ENCODE peak calls at places on chromosome 19, in nine cellular contexts. G is astrocyte, W is thoracic aorta, R is A549, J is body of pancreas, I is heart left ventricle, X is fibroblast of lung, E is upper lobe of left lung, P is uterus. L is an unnamed sample.

GRCh38 chr19:6616011-6616410 is 25.1 kb upstream of the CD70 start:
- DNase-seq in G (peak), W (no peak), R (no peak), J (no peak), I (no peak), X (no peak), E (no peak), P (no peak), L (no peak)

GRCh38 chr19:41607668-41608067 is 19.2 kb downstream of the CEACAM4 start:
- DNase-seq in G (no peak), W (no peak), R (no peak), J (no peak), I (no peak), X (no peak), E (no peak), P (no peak), L (no peak)

GRCh38 chr19:1251233-1251502 is 2.8 kb downstream of the MIDN start:
- DNase-seq in G (no peak), W (no peak), R (no peak), J (peak), I (peak), X (peak), E (no peak), P (peak), L (no peak)

GRCh38 chr19:55777528-55777927 is 8.6 kb downstream of the RFPL4AL1 start:
- DNase-seq in G (no peak), W (no peak), R (no peak), J (no peak), I (no peak), X (no peak), E (no peak), P (no peak), L (no peak)

GRCh38 chr19:4487572-4487971 is 15.5 kb downstream of the HDGFL2 start:
- DNase-seq in G (no peak), W (no peak), R (no peak), J (no peak), I (no peak), X (no peak), E (no peak), P (no peak), L (no peak)

GRCh38 chr19:4064551-4065260 is 2.0 kb downstream of the ZBTB7A start:
- DNase-seq in G (no peak), W (no peak), R (no peak), J (peak), I (peak), X (peak), E (peak), P (peak), L (peak)

GRCh38 chr19:29507081-29507860 is 18.5 kb upstream of the VSTM2B start:
- DNase-seq in G (no peak), W (no peak), R (no peak), J (no peak), I (no peak), X (no peak), E (no peak), P (no peak), L (no peak)

GRCh38 chr19:16073988-16074387 is 2.3 kb upstream of the TPM4 start:
- DNase-seq in G (no peak), W (no peak), R (no peak), J (no peak), I (no peak), X (no peak), E (no peak), P (no peak), L (no peak)

GRCh38 chr19:3503036-3503572 is 2.6 kb upstream of the DOHH start:
- DNase-seq in G (peak), W (no peak), R (no peak), J (no peak), I (no peak), X (no peak), E (no peak), P (no peak), L (no peak)

GRCh38 chr19:42330521-42330835 is 5.0 kb downstream of the MEGF8 start:
- DNase-seq in G (no peak), W (no peak), R (no peak), J (no peak), I (no peak), X (no peak), E (no peak), P (no peak), L (no peak)

GRCh38 chr19:4414800-4415251 is 12.4 kb downstream of the CHAF1A start:
- DNase-seq in G (no peak), W (no peak), R (no peak), J (no peak), I (no peak), X (peak), E (no peak), P (no peak), L (no peak)

GRCh38 chr19:5218255-5218855 is 122.3 kb downstream of the PTPRS start:
- DNase-seq in G (no peak), W (no peak), R (no peak), J (no peak), I (no peak), X (no peak), E (no peak), P (no peak), L (no peak)

GRCh38 chr19:56751078-56751489 is 79.5 kb upstream of the ZNF835 start:
- DNase-seq in G (no peak), W (no peak), R (no peak), J (peak), I (no peak), X (no peak), E (no peak), P (no peak), L (no peak)

GRCh38 chr19:1134431-1134830 is 30.6 kb downstream of the GPX4 start:
- DNase-seq in G (no peak), W (no peak), R (no peak), J (no peak), I (no peak), X (no peak), E (no peak), P (no peak), L (no peak)

GRCh38 chr19:10230155-10230903 is 802 bp downstream of the S1PR2 start:
- DNase-seq in G (no peak), W (no peak), R (no peak), J (peak), I (peak), X (peak), E (peak), P (peak), L (no peak)

DNA sequence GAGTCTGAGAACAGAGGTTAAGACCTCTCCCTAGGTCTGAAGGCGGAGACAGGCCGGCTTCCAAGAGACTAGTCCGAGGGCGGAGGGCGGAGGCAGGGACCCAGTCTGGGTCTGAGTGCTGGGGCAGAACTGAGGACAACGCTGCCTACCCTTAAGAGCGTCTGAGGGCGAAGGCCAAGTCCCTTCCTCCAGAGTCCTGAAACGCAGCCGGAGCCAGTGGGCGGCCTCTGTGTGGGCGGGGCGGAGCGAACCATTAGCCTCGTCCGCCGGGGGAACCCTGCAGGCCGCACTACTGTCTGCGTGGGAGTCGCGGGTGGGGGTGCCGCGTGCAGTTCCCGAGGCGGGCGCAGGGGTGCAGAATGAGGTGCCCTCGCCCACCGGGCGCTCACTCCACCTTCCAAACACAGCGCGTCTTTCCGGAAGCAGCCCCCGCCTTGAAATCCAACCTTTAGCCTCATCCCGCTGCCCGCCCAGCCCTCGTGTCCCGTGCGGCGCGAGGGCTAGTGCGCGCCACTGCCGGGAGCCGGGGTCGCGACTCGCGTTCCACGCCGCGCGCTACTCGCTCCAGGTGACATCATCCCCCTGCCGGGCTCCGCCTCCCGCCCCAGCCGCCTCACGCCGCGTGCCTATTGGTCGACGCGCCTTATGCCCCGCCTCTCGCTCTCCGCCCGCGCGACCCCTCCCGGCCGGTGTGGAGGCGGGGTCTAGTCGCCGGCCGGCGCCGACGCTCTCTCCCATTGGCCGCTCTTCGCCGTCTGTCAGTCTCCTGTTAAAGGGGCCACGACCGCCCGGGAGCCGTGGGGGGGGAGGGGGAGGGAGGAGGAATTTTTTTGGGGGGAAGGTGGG is at the start of gene C19orf73:
- DNase-seq in G (peak), W (peak), R (peak), J (peak), I (peak), X (peak), E (peak), P (peak), L (peak)
- TF ChIP-seq CTCF in G (no peak), W (peak), R (no peak), J (peak), I (peak), X (no peak), E (no peak), P (no peak), L (no peak)

GRCh38 chr19:51417107-51417806 is at the start of gene SIGLEC10:
- DNase-seq in G (no peak), W (no peak), R (no peak), J (no peak), I (peak), X (no peak), E (peak), P (no peak), L (no peak)
- H3K4me3 ChIP-seq in G (no peak), W (peak), R (no peak), J (no peak), I (no peak), X (no peak), E (no peak), P (no peak), L (no peak)

GRCh38 chr19:46239193-46239767 is 9.7 kb downstream of the IGFL1 start:
- DNase-seq in G (no peak), W (no peak), R (no peak), J (no peak), I (no peak), X (no peak), E (no peak), P (no peak), L (no peak)
- H3K27ac ChIP-seq in G (no peak), W (no peak), R (no peak), J (no peak), I (no peak), X (no peak), E (no peak), P (no peak), L (no peak)

GRCh38 chr19:30911491-30911890 is 437.7 kb downstream of the TSHZ3 start:
- DNase-seq in G (no peak), W (no peak), R (no peak), J (no peak), I (no peak), X (no peak), E (no peak), P (no peak), L (no peak)
- TF ChIP-seq CTCF in G (no peak), W (no peak), R (no peak), J (no peak), I (no peak), X (no peak), E (no peak), P (no peak), L (no peak)

L was measured in coronary artery.